ENCODE peak calls at places on chromosome 14, in nine cellular contexts. One of them, this sample, is unnamed.

GRCh38 chr14:65028937-65029336 is 42.2 kb downstream of the FNTB start:
- DNase-seq in stimulated activated CD8-positive, alpha-beta memory T cell treated with anti-CD3 and anti-CD28 coated beads, Interleukin-15, amount 100 ng/mL, for 24 hours: no peak
- DNase-seq in cardiac fibroblast: no peak
- DNase-seq in C1 segment of cervical spinal cord: no peak
- DNase-seq in glutamatergic neuron: no peak
- DNase-seq in ovary: no peak
- DNase-seq in CD4-positive, alpha-beta T cell: no peak
- DNase-seq in HEK293T: no peak
- DNase-seq in endothelial cell: no peak
- DNase-seq in this sample: no peak

GRCh38 chr14:73719361-73719760 is 5.2 kb upstream of the PNMA1 start:
- DNase-seq in endothelial cell: no peak
- DNase-seq in HEK293T: no peak
- DNase-seq in stimulated activated CD8-positive, alpha-beta memory T cell treated with anti-CD3 and anti-CD28 coated beads, Interleukin-15, amount 100 ng/mL, for 24 hours: no peak
- DNase-seq in C1 segment of cervical spinal cord: no peak
- DNase-seq in glutamatergic neuron: no peak
- DNase-seq in CD4-positive, alpha-beta T cell: no peak
- DNase-seq in ovary: no peak
- DNase-seq in cardiac fibroblast: no peak
- DNase-seq in this sample: no peak

GRCh38 chr14:74501135-74501614 is 7.6 kb downstream of the ISCA2 start:
- DNase-seq in cardiac fibroblast: peak
- DNase-seq in stimulated activated CD8-positive, alpha-beta memory T cell treated with anti-CD3 and anti-CD28 coated beads, Interleukin-15, amount 100 ng/mL, for 24 hours: no peak
- DNase-seq in glutamatergic neuron: peak
- DNase-seq in CD4-positive, alpha-beta T cell: no peak
- DNase-seq in ovary: peak
- DNase-seq in C1 segment of cervical spinal cord: no peak
- DNase-seq in endothelial cell: peak
- DNase-seq in HEK293T: peak
- DNase-seq in this sample: peak

GRCh38 chr14:70707138-70708038 is 65.7 kb downstream of the TTC9 start:
- DNase-seq in endothelial cell: no peak
- DNase-seq in ovary: no peak
- DNase-seq in HEK293T: no peak
- DNase-seq in C1 segment of cervical spinal cord: no peak
- DNase-seq in glutamatergic neuron: no peak
- DNase-seq in cardiac fibroblast: peak
- DNase-seq in CD4-positive, alpha-beta T cell: no peak
- DNase-seq in stimulated activated CD8-positive, alpha-beta memory T cell treated with anti-CD3 and anti-CD28 coated beads, Interleukin-15, amount 100 ng/mL, for 24 hours: no peak
- DNase-seq in this sample: no peak

GRCh38 chr14:54106802-54107377 is 150.3 kb upstream of the BMP4 start:
- DNase-seq in endothelial cell: no peak
- DNase-seq in C1 segment of cervical spinal cord: no peak
- DNase-seq in glutamatergic neuron: no peak
- DNase-seq in CD4-positive, alpha-beta T cell: no peak
- DNase-seq in stimulated activated CD8-positive, alpha-beta memory T cell treated with anti-CD3 and anti-CD28 coated beads, Interleukin-15, amount 100 ng/mL, for 24 hours: no peak
- DNase-seq in cardiac fibroblast: peak
- DNase-seq in HEK293T: no peak
- DNase-seq in ovary: no peak
- DNase-seq in this sample: no peak

GRCh38 chr14:34059925-34060746 is 109.3 kb upstream of the EGLN3 start:
- DNase-seq in stimulated activated CD8-positive, alpha-beta memory T cell treated with anti-CD3 and anti-CD28 coated beads, Interleukin-15, amount 100 ng/mL, for 24 hours: peak
- DNase-seq in cardiac fibroblast: peak
- DNase-seq in endothelial cell: peak
- DNase-seq in CD4-positive, alpha-beta T cell: peak
- DNase-seq in ovary: peak
- DNase-seq in C1 segment of cervical spinal cord: peak
- DNase-seq in HEK293T: peak
- DNase-seq in glutamatergic neuron: peak
- DNase-seq in this sample: no peak

GRCh38 chr14:100533647-100534485 is 53.4 kb downstream of the BEGAIN start:
- DNase-seq in endothelial cell: no peak
- DNase-seq in stimulated activated CD8-positive, alpha-beta memory T cell treated with anti-CD3 and anti-CD28 coated beads, Interleukin-15, amount 100 ng/mL, for 24 hours: no peak
- DNase-seq in CD4-positive, alpha-beta T cell: no peak
- DNase-seq in ovary: peak
- DNase-seq in glutamatergic neuron: peak
- DNase-seq in cardiac fibroblast: peak
- DNase-seq in HEK293T: no peak
- DNase-seq in C1 segment of cervical spinal cord: no peak
- DNase-seq in this sample: no peak

GRCh38 chr14:20460458-20461229 is 590 bp downstream of the PIP4P1 start:
- DNase-seq in glutamatergic neuron: peak
- DNase-seq in ovary: no peak
- DNase-seq in C1 segment of cervical spinal cord: no peak
- DNase-seq in HEK293T: no peak
- DNase-seq in endothelial cell: no peak
- DNase-seq in stimulated activated CD8-positive, alpha-beta memory T cell treated with anti-CD3 and anti-CD28 coated beads, Interleukin-15, amount 100 ng/mL, for 24 hours: no peak
- DNase-seq in cardiac fibroblast: no peak
- DNase-seq in CD4-positive, alpha-beta T cell: peak
- DNase-seq in this sample: no peak

GRCh38 chr14:65213316-65213715 is 111.0 kb upstream of the MAX start:
- DNase-seq in endothelial cell: no peak
- DNase-seq in HEK293T: no peak
- DNase-seq in stimulated activated CD8-positive, alpha-beta memory T cell treated with anti-CD3 and anti-CD28 coated beads, Interleukin-15, amount 100 ng/mL, for 24 hours: no peak
- DNase-seq in C1 segment of cervical spinal cord: no peak
- DNase-seq in glutamatergic neuron: no peak
- DNase-seq in ovary: no peak
- DNase-seq in CD4-positive, alpha-beta T cell: no peak
- DNase-seq in cardiac fibroblast: no peak
- DNase-seq in this sample: no peak

GRCh38 chr14:26870096-26870495 is 272.3 kb upstream of the NOVA1 start:
- DNase-seq in glutamatergic neuron: no peak
- DNase-seq in cardiac fibroblast: no peak
- DNase-seq in stimulated activated CD8-positive, alpha-beta memory T cell treated with anti-CD3 and anti-CD28 coated beads, Interleukin-15, amount 100 ng/mL, for 24 hours: no peak
- DNase-seq in HEK293T: no peak
- DNase-seq in CD4-positive, alpha-beta T cell: no peak
- DNase-seq in C1 segment of cervical spinal cord: no peak
- DNase-seq in endothelial cell: no peak
- DNase-seq in ovary: no peak
- DNase-seq in this sample: no peak

GRCh38 chr14:100857196-100857922 is 31.4 kb downstream of the MEG3 start:
- DNase-seq in stimulated activated CD8-positive, alpha-beta memory T cell treated with anti-CD3 and anti-CD28 coated beads, Interleukin-15, amount 100 ng/mL, for 24 hours: no peak
- DNase-seq in HEK293T: no peak
- DNase-seq in cardiac fibroblast: no peak
- DNase-seq in ovary: no peak
- DNase-seq in C1 segment of cervical spinal cord: no peak
- DNase-seq in glutamatergic neuron: no peak
- DNase-seq in CD4-positive, alpha-beta T cell: no peak
- DNase-seq in endothelial cell: no peak
- DNase-seq in this sample: no peak

GRCh38 chr14:70735043-70735442 is 74.3 kb downstream of the MAP3K9 start:
- DNase-seq in endothelial cell: no peak
- DNase-seq in ovary: no peak
- DNase-seq in cardiac fibroblast: peak
- DNase-seq in stimulated activated CD8-positive, alpha-beta memory T cell treated with anti-CD3 and anti-CD28 coated beads, Interleukin-15, amount 100 ng/mL, for 24 hours: no peak
- DNase-seq in HEK293T: peak
- DNase-seq in CD4-positive, alpha-beta T cell: no peak
- DNase-seq in C1 segment of cervical spinal cord: no peak
- DNase-seq in glutamatergic neuron: peak
- DNase-seq in this sample: no peak

GRCh38 chr14:81727243-81727642 is 193.6 kb upstream of the SEL1L start:
- DNase-seq in stimulated activated CD8-positive, alpha-beta memory T cell treated with anti-CD3 and anti-CD28 coated beads, Interleukin-15, amount 100 ng/mL, for 24 hours: no peak
- DNase-seq in cardiac fibroblast: no peak
- DNase-seq in ovary: no peak
- DNase-seq in endothelial cell: no peak
- DNase-seq in glutamatergic neuron: no peak
- DNase-seq in C1 segment of cervical spinal cord: no peak
- DNase-seq in CD4-positive, alpha-beta T cell: no peak
- DNase-seq in HEK293T: no peak
- DNase-seq in this sample: no peak

GRCh38 chr14:75711134-75711795 is 50.2 kb downstream of the TTLL5 start:
- DNase-seq in endothelial cell: peak
- DNase-seq in HEK293T: peak
- DNase-seq in CD4-positive, alpha-beta T cell: no peak
- DNase-seq in cardiac fibroblast: peak
- DNase-seq in ovary: no peak
- DNase-seq in glutamatergic neuron: peak
- DNase-seq in C1 segment of cervical spinal cord: no peak
- DNase-seq in stimulated activated CD8-positive, alpha-beta memory T cell treated with anti-CD3 and anti-CD28 coated beads, Interleukin-15, amount 100 ng/mL, for 24 hours: no peak
- DNase-seq in this sample: peak

GRCh38 chr14:63375772-63376171 is 57.0 kb upstream of the GPHB5 start:
- DNase-seq in endothelial cell: no peak
- DNase-seq in C1 segment of cervical spinal cord: no peak
- DNase-seq in glutamatergic neuron: no peak
- DNase-seq in ovary: no peak
- DNase-seq in CD4-positive, alpha-beta T cell: no peak
- DNase-seq in cardiac fibroblast: no peak
- DNase-seq in stimulated activated CD8-positive, alpha-beta memory T cell treated with anti-CD3 and anti-CD28 coated beads, Interleukin-15, amount 100 ng/mL, for 24 hours: no peak
- DNase-seq in HEK293T: no peak
- DNase-seq in this sample: peak

This sample was measured in AG04450.